ENCODE peak calls at places on chromosomes 1 and 21, in eight cellular contexts. U, H, K, L, G, S, J and B are unnamed samples.

GRCh38 chr1:201397675-201398074 is 1.4 kb downstream of the LAD1 start:
- DNase-seq in U (no peak), H (no peak), K (no peak), L (no peak), G (no peak), S (no peak), J (no peak), B (no peak)

GRCh38 chr1:150696590-150696989 is 364 bp downstream of the GOLPH3L start:
- DNase-seq in U (no peak), H (no peak), K (no peak), L (no peak), G (no peak), S (no peak), J (no peak), B (no peak)

GRCh38 chr1:225710804-225711203 is 57.9 kb upstream of the ENAH start:
- DNase-seq in U (peak; percentile 89), H (no peak), K (no peak), L (no peak), G (no peak), S (no peak), J (no peak), B (no peak)

GRCh38 chr1:16618719-16619118 is 5.4 kb upstream of the NBPF1 start:
- DNase-seq in U (no peak), H (peak; percentile 53), K (peak; percentile 19), L (no peak), G (no peak), S (no peak), J (no peak), B (peak; percentile 78)

GRCh38 chr1:108141604-108142003 is 58.5 kb downstream of the SLC25A24 start:
- DNase-seq in U (peak; percentile 39), H (no peak), K (no peak), L (no peak), G (no peak), S (no peak), J (no peak), B (no peak)

GRCh38 chr1:230171337-230172015 is 104.4 kb downstream of the GALNT2 start:
- DNase-seq in U (peak; percentile 90), H (no peak), K (no peak), L (no peak), G (peak; percentile 21), S (no peak), J (no peak), B (no peak)

GRCh38 chr1:227607336-227607898 is 44.1 kb downstream of the ZNF678 start:
- DNase-seq in U (no peak), H (no peak), K (no peak), L (no peak), G (no peak), S (no peak), J (no peak), B (no peak)

GRCh38 chr1:170309389-170310013 is 163.7 kb downstream of the NTMT2 start:
- DNase-seq in U (peak; percentile 98), H (no peak), K (no peak), L (no peak), G (peak; percentile 81), S (no peak), J (peak; percentile 78), B (no peak)

GRCh38 chr21:45366931-45367401 is 38.0 kb upstream of the COL18A1 start:
- DNase-seq in U (peak; percentile 97), H (no peak), K (no peak), L (no peak), G (peak; percentile 93), S (no peak), J (no peak), B (no peak)

GRCh38 chr1:200931776-200932175 is 37.1 kb downstream of the INAVA start:
- DNase-seq in U (no peak), H (no peak), K (no peak), L (no peak), G (no peak), S (no peak), J (no peak), B (no peak)

GRCh38 chr1:225508538-225509375 is 80.9 kb upstream of the LBR start:
- DNase-seq in U (peak; percentile 99), H (no peak), K (no peak), L (no peak), G (peak; percentile 93), S (no peak), J (no peak), B (no peak)

GRCh38 chr1:208068908-208069307 is 158.0 kb upstream of the CD34 start:
- DNase-seq in U (no peak), H (no peak), K (no peak), L (no peak), G (no peak), S (no peak), J (no peak), B (no peak)